ENCODE peak calls at places on chromosomes 13 and 19, in eight cellular contexts. One of them, this sample, is unnamed.

GRCh38 chr19:17209126-17210036 is 5.8 kb upstream of the USE1 start:
- DNase-seq in T-helper 1 cell: peak; percentile 40
- DNase-seq in testis: peak; percentile 76
- DNase-seq in heart left ventricle: no peak
- DNase-seq in NCI-H1436 treated with DMSO at 0.1 percent for 48 hours: no peak
- DNase-seq in amniotic epithelial cell: peak; percentile 53
- DNase-seq in activated CD4-positive, alpha-beta memory T cell treated with anti-CD3 and anti-CD28 coated beads for 36 hours: peak; percentile 67
- DNase-seq in right lobe of liver: no peak
- DNase-seq in this sample: no peak

GRCh38 chr19:50669319-50670101 is 20.3 kb downstream of the C19orf81 start:
- DNase-seq in T-helper 1 cell: peak; percentile 31
- DNase-seq in testis: peak; percentile 62
- DNase-seq in heart left ventricle: no peak
- DNase-seq in NCI-H1436 treated with DMSO at 0.1 percent for 48 hours: no peak
- DNase-seq in amniotic epithelial cell: peak; percentile 16
- DNase-seq in activated CD4-positive, alpha-beta memory T cell treated with anti-CD3 and anti-CD28 coated beads for 36 hours: peak; percentile 56
- DNase-seq in right lobe of liver: no peak
- DNase-seq in this sample: peak; percentile 44

GRCh38 chr13:95783747-95784146 is 106.8 kb downstream of the DNAJC3 start:
- DNase-seq in T-helper 1 cell: no peak
- DNase-seq in testis: no peak
- DNase-seq in heart left ventricle: no peak
- DNase-seq in NCI-H1436 treated with DMSO at 0.1 percent for 48 hours: no peak
- DNase-seq in amniotic epithelial cell: no peak
- DNase-seq in activated CD4-positive, alpha-beta memory T cell treated with anti-CD3 and anti-CD28 coated beads for 36 hours: no peak
- DNase-seq in right lobe of liver: no peak
- DNase-seq in this sample: no peak

GRCh38 chr13:24923305-24923640 is 159.3 kb downstream of the RNF17 start:
- DNase-seq in T-helper 1 cell: no peak
- DNase-seq in testis: no peak
- DNase-seq in heart left ventricle: no peak
- DNase-seq in NCI-H1436 treated with DMSO at 0.1 percent for 48 hours: no peak
- DNase-seq in amniotic epithelial cell: peak; percentile 79
- DNase-seq in activated CD4-positive, alpha-beta memory T cell treated with anti-CD3 and anti-CD28 coated beads for 36 hours: no peak
- DNase-seq in right lobe of liver: no peak
- DNase-seq in this sample: peak; percentile 92

GRCh38 chr19:22595422-22595821 is 38.7 kb upstream of the ZNF492 start:
- DNase-seq in T-helper 1 cell: no peak
- DNase-seq in testis: no peak
- DNase-seq in heart left ventricle: no peak
- DNase-seq in NCI-H1436 treated with DMSO at 0.1 percent for 48 hours: no peak
- DNase-seq in amniotic epithelial cell: no peak
- DNase-seq in activated CD4-positive, alpha-beta memory T cell treated with anti-CD3 and anti-CD28 coated beads for 36 hours: no peak
- DNase-seq in right lobe of liver: no peak
- DNase-seq in this sample: no peak

GRCh38 chr19:9054768-9055167 is 32.1 kb upstream of the OR1M1 start:
- DNase-seq in T-helper 1 cell: no peak
- DNase-seq in testis: peak; percentile 20
- DNase-seq in heart left ventricle: no peak
- DNase-seq in NCI-H1436 treated with DMSO at 0.1 percent for 48 hours: no peak
- DNase-seq in amniotic epithelial cell: no peak
- DNase-seq in activated CD4-positive, alpha-beta memory T cell treated with anti-CD3 and anti-CD28 coated beads for 36 hours: no peak
- DNase-seq in right lobe of liver: no peak
- DNase-seq in this sample: no peak

GRCh38 chr19:6551607-6552450 is 21.0 kb downstream of the TNFSF9 start:
- DNase-seq in T-helper 1 cell: peak; percentile 79
- DNase-seq in testis: peak; percentile 42
- DNase-seq in heart left ventricle: no peak
- DNase-seq in NCI-H1436 treated with DMSO at 0.1 percent for 48 hours: no peak
- DNase-seq in amniotic epithelial cell: no peak
- DNase-seq in activated CD4-positive, alpha-beta memory T cell treated with anti-CD3 and anti-CD28 coated beads for 36 hours: peak; percentile 74
- DNase-seq in right lobe of liver: peak; percentile 19
- DNase-seq in this sample: peak; percentile 63

GRCh38 chr13:23488442-23488841 is 54.9 kb upstream of the SACS start:
- DNase-seq in T-helper 1 cell: no peak
- DNase-seq in testis: no peak
- DNase-seq in heart left ventricle: no peak
- DNase-seq in NCI-H1436 treated with DMSO at 0.1 percent for 48 hours: no peak
- DNase-seq in amniotic epithelial cell: no peak
- DNase-seq in activated CD4-positive, alpha-beta memory T cell treated with anti-CD3 and anti-CD28 coated beads for 36 hours: no peak
- DNase-seq in right lobe of liver: no peak
- DNase-seq in this sample: no peak

GRCh38 chr13:29858667-29859066 is 8.2 kb upstream of the UBL3 start:
- DNase-seq in T-helper 1 cell: peak; percentile 24
- DNase-seq in testis: no peak
- DNase-seq in heart left ventricle: no peak
- DNase-seq in NCI-H1436 treated with DMSO at 0.1 percent for 48 hours: no peak
- DNase-seq in amniotic epithelial cell: peak; percentile 51
- DNase-seq in activated CD4-positive, alpha-beta memory T cell treated with anti-CD3 and anti-CD28 coated beads for 36 hours: no peak
- DNase-seq in right lobe of liver: no peak
- DNase-seq in this sample: peak; percentile 66

GRCh38 chr13:103931396-103931795 is 865.2 kb upstream of the SLC10A2 start:
- DNase-seq in T-helper 1 cell: no peak
- DNase-seq in testis: no peak
- DNase-seq in heart left ventricle: no peak
- DNase-seq in NCI-H1436 treated with DMSO at 0.1 percent for 48 hours: no peak
- DNase-seq in amniotic epithelial cell: no peak
- DNase-seq in activated CD4-positive, alpha-beta memory T cell treated with anti-CD3 and anti-CD28 coated beads for 36 hours: no peak
- DNase-seq in right lobe of liver: no peak
- DNase-seq in this sample: no peak

GRCh38 chr13:93476175-93476574 is 249.6 kb downstream of the GPC6 start:
- DNase-seq in T-helper 1 cell: no peak
- DNase-seq in testis: no peak
- DNase-seq in heart left ventricle: no peak
- DNase-seq in NCI-H1436 treated with DMSO at 0.1 percent for 48 hours: no peak
- DNase-seq in amniotic epithelial cell: peak; percentile 84
- DNase-seq in activated CD4-positive, alpha-beta memory T cell treated with anti-CD3 and anti-CD28 coated beads for 36 hours: no peak
- DNase-seq in right lobe of liver: no peak
- DNase-seq in this sample: peak; percentile 87

GRCh38 chr13:110904748-110905147 is 10.1 kb downstream of the ANKRD10 start:
- DNase-seq in T-helper 1 cell: no peak
- DNase-seq in testis: no peak
- DNase-seq in heart left ventricle: no peak
- DNase-seq in NCI-H1436 treated with DMSO at 0.1 percent for 48 hours: no peak
- DNase-seq in amniotic epithelial cell: no peak
- DNase-seq in activated CD4-positive, alpha-beta memory T cell treated with anti-CD3 and anti-CD28 coated beads for 36 hours: no peak
- DNase-seq in right lobe of liver: no peak
- DNase-seq in this sample: no peak

GRCh38 chr19:14433454-14434156 is 499 bp downstream of the PKN1 start:
- DNase-seq in T-helper 1 cell: no peak
- DNase-seq in testis: peak; percentile 49
- DNase-seq in heart left ventricle: no peak
- DNase-seq in NCI-H1436 treated with DMSO at 0.1 percent for 48 hours: no peak
- DNase-seq in amniotic epithelial cell: no peak
- DNase-seq in activated CD4-positive, alpha-beta memory T cell treated with anti-CD3 and anti-CD28 coated beads for 36 hours: peak; percentile 57
- DNase-seq in right lobe of liver: no peak
- DNase-seq in this sample: no peak

GRCh38 chr19:33175886-33176669 is 18.1 kb upstream of the LRP3 start:
- DNase-seq in T-helper 1 cell: no peak
- DNase-seq in testis: no peak
- DNase-seq in heart left ventricle: no peak
- DNase-seq in NCI-H1436 treated with DMSO at 0.1 percent for 48 hours: no peak
- DNase-seq in amniotic epithelial cell: peak; percentile 47
- DNase-seq in activated CD4-positive, alpha-beta memory T cell treated with anti-CD3 and anti-CD28 coated beads for 36 hours: peak; percentile 50
- DNase-seq in right lobe of liver: no peak
- DNase-seq in this sample: peak; percentile 43

GRCh38 chr19:1441677-1442438 is 3.7 kb downstream of the RPS15 start:
- DNase-seq in T-helper 1 cell: no peak
- DNase-seq in testis: no peak
- DNase-seq in heart left ventricle: no peak
- DNase-seq in NCI-H1436 treated with DMSO at 0.1 percent for 48 hours: no peak
- DNase-seq in amniotic epithelial cell: no peak
- DNase-seq in activated CD4-positive, alpha-beta memory T cell treated with anti-CD3 and anti-CD28 coated beads for 36 hours: no peak
- DNase-seq in right lobe of liver: no peak
- DNase-seq in this sample: no peak

GRCh38 chr13:21800847-21801616 is 130.2 kb downstream of the FGF9 start:
- DNase-seq in T-helper 1 cell: no peak
- DNase-seq in testis: no peak
- DNase-seq in heart left ventricle: no peak
- DNase-seq in NCI-H1436 treated with DMSO at 0.1 percent for 48 hours: no peak
- DNase-seq in amniotic epithelial cell: peak; percentile 78
- DNase-seq in activated CD4-positive, alpha-beta memory T cell treated with anti-CD3 and anti-CD28 coated beads for 36 hours: no peak
- DNase-seq in right lobe of liver: no peak
- DNase-seq in this sample: no peak

GRCh38 chr13:32384702-32385101 is 43.2 kb downstream of the N4BP2L1 start:
- DNase-seq in T-helper 1 cell: no peak
- DNase-seq in testis: no peak
- DNase-seq in heart left ventricle: no peak
- DNase-seq in NCI-H1436 treated with DMSO at 0.1 percent for 48 hours: no peak
- DNase-seq in amniotic epithelial cell: no peak
- DNase-seq in activated CD4-positive, alpha-beta memory T cell treated with anti-CD3 and anti-CD28 coated beads for 36 hours: no peak
- DNase-seq in right lobe of liver: no peak
- DNase-seq in this sample: no peak

GRCh38 chr13:48750588-48751383 is 97.1 kb downstream of the CYSLTR2 start:
- DNase-seq in T-helper 1 cell: no peak
- DNase-seq in testis: peak; percentile 71
- DNase-seq in heart left ventricle: peak; percentile 54
- DNase-seq in NCI-H1436 treated with DMSO at 0.1 percent for 48 hours: no peak
- DNase-seq in amniotic epithelial cell: peak; percentile 37
- DNase-seq in activated CD4-positive, alpha-beta memory T cell treated with anti-CD3 and anti-CD28 coated beads for 36 hours: no peak
- DNase-seq in right lobe of liver: no peak
- DNase-seq in this sample: peak; percentile 63

GRCh38 chr13:52025475-52026245 is 1.2 kb downstream of the UTP14C start:
- DNase-seq in T-helper 1 cell: no peak
- DNase-seq in testis: no peak
- DNase-seq in heart left ventricle: no peak
- DNase-seq in NCI-H1436 treated with DMSO at 0.1 percent for 48 hours: no peak
- DNase-seq in amniotic epithelial cell: no peak
- DNase-seq in activated CD4-positive, alpha-beta memory T cell treated with anti-CD3 and anti-CD28 coated beads for 36 hours: no peak
- DNase-seq in right lobe of liver: no peak
- DNase-seq in this sample: no peak

GRCh38 chr13:111852701-111853100 is 214.2 kb upstream of the SOX1 start:
- DNase-seq in T-helper 1 cell: no peak
- DNase-seq in testis: no peak
- DNase-seq in heart left ventricle: no peak
- DNase-seq in NCI-H1436 treated with DMSO at 0.1 percent for 48 hours: peak; percentile 36
- DNase-seq in amniotic epithelial cell: no peak
- DNase-seq in activated CD4-positive, alpha-beta memory T cell treated with anti-CD3 and anti-CD28 coated beads for 36 hours: no peak
- DNase-seq in right lobe of liver: no peak
- DNase-seq in this sample: no peak

GRCh38 chr13:49512578-49512977 is 16.8 kb downstream of the PHF11 start:
- DNase-seq in T-helper 1 cell: no peak
- DNase-seq in testis: no peak
- DNase-seq in heart left ventricle: no peak
- DNase-seq in NCI-H1436 treated with DMSO at 0.1 percent for 48 hours: no peak
- DNase-seq in amniotic epithelial cell: no peak
- DNase-seq in activated CD4-positive, alpha-beta memory T cell treated with anti-CD3 and anti-CD28 coated beads for 36 hours: no peak
- DNase-seq in right lobe of liver: no peak
- DNase-seq in this sample: no peak

GRCh38 chr13:114234645-114235421 is at the start of gene CDC16:
- DNase-seq in T-helper 1 cell: peak; percentile 88
- DNase-seq in testis: peak; percentile 96
- DNase-seq in heart left ventricle: peak; percentile 93
- DNase-seq in NCI-H1436 treated with DMSO at 0.1 percent for 48 hours: peak; percentile 46
- DNase-seq in amniotic epithelial cell: peak; percentile 89
- DNase-seq in activated CD4-positive, alpha-beta memory T cell treated with anti-CD3 and anti-CD28 coated beads for 36 hours: peak; percentile 92
- DNase-seq in right lobe of liver: peak; percentile 91
- DNase-seq in this sample: peak; percentile 92

This sample was measured in fibroblast of the aortic adventitia.